ENCODE peak calls at places on chromosomes 6 and 20, in eight cellular contexts. X, B, Q, H, K, C, F and M are unnamed samples.

GRCh38 chr6:149457316-149457884 is 27.4 kb downstream of the ZC3H12D start:
- DNase-seq in X (no peak), F (no peak), K (no peak), H (no peak), B (no peak), Q (no peak), C (no peak), M (no peak)

GRCh38 chr6:134247271-134247833 is 70.6 kb downstream of the SGK1 start:
- DNase-seq in F (no peak), H (no peak), Q (no peak), C (peak; percentile 19), B (no peak), X (no peak), K (peak; percentile 12), M (peak; percentile 78)

GRCh38 chr6:56699066-56699654 is 56.5 kb upstream of the DST start:
- DNase-seq in B (no peak), X (no peak), F (peak; percentile 65), Q (no peak), K (no peak), H (no peak), C (no peak), M (no peak)

GRCh38 chr6:161540532-161540931 is 266.7 kb upstream of the AGPAT4 start:
- DNase-seq in H (no peak), X (no peak), C (no peak), K (no peak), B (no peak), F (no peak), Q (no peak), M (no peak)

GRCh38 chr20:40741507-40742106 is 52.6 kb upstream of the MAFB start:
- DNase-seq in X (peak; percentile 16), H (peak; percentile 27), C (peak; percentile 51), Q (peak; percentile 56), B (no peak), K (peak; percentile 53), F (peak; percentile 61), M (peak; percentile 37)

GRCh38 chr6:156901309-156902019 is 124.3 kb downstream of the ARID1B start:
- DNase-seq in H (no peak), X (no peak), Q (no peak), K (no peak), F (no peak), C (no peak), B (no peak), M (no peak)

GRCh38 chr6:26249959-26250805 is 114.8 kb upstream of the BTN3A2 start:
- DNase-seq in Q (peak; percentile 82), K (peak; percentile 88), B (peak; percentile 85), H (no peak), F (peak; percentile 52), C (peak; percentile 84), X (peak; percentile 84), M (peak; percentile 84)

GRCh38 chr6:45498620-45499019 is 120.9 kb upstream of the SUPT3H start:
- DNase-seq in Q (no peak), X (no peak), K (no peak), F (no peak), H (no peak), C (no peak), B (no peak), M (no peak)

GRCh38 chr6:97668716-97669115 is 385.7 kb upstream of the MMS22L start:
- DNase-seq in B (no peak), F (no peak), X (peak; percentile 18), H (no peak), Q (no peak), K (no peak), C (no peak), M (no peak)

GRCh38 chr6:27867941-27868705 is 44.1 kb downstream of the OR2B2 start:
- DNase-seq in F (no peak), K (no peak), B (no peak), X (peak; percentile 6), H (no peak), C (no peak), Q (no peak), M (no peak)

GRCh38 chr20:58014628-58015315 is 213.7 kb downstream of the ANKRD60 start:
- DNase-seq in C (no peak), X (peak; percentile 75), Q (peak; percentile 89), H (no peak), F (no peak), B (peak; percentile 59), K (no peak), M (peak; percentile 92)

GRCh38 chr6:36196880-36197548 is 470 bp downstream of the BRPF3 start:
- DNase-seq in B (peak; percentile 99), K (peak; percentile 99), H (peak; percentile 99), X (peak; percentile 94), Q (peak; percentile 94), C (peak; percentile 100), F (peak; percentile 99), M (peak; percentile 92)

GRCh38 chr6:36197739-36198221 is 1.2 kb downstream of the BRPF3 start:
- DNase-seq in C (no peak), Q (no peak), B (no peak), K (no peak), X (no peak), F (peak; percentile 21), H (no peak), M (peak; percentile 6)

GRCh38 chr6:36198986-36199385 is 2.4 kb downstream of the BRPF3 start:
- DNase-seq in F (no peak), H (no peak), K (no peak), Q (no peak), X (no peak), B (no peak), C (no peak), M (no peak)

GRCh38 chr6:36196049-36196879 is at the start of gene BRPF3:
- DNase-seq in B (peak; percentile 91), H (peak; percentile 83), Q (peak; percentile 57), X (peak; percentile 71), F (peak; percentile 86), C (peak; percentile 84), K (peak; percentile 91), M (peak; percentile 56)

GRCh38 chr6:36195471-36196048 is 984 bp upstream of the BRPF3 start:
- DNase-seq in Q (no peak), C (no peak), F (peak; percentile 22), K (no peak), B (no peak), X (no peak), H (no peak), M (peak; percentile 2)
- H3K4me3 ChIP-seq in Q (peak overlapping the region; percentile 95), C (peak overlapping the region; percentile 95), F (peak overlapping the region; percentile 85), K (peak overlapping the region; percentile 57), B (peak overlapping the region; percentile 69), X (peak overlapping the region; percentile 66), H (peak overlapping the region; percentile 78), M (peak overlapping the region; percentile 55)

GRCh38 chr6:39217177-39217864 is 12.0 kb downstream of the KCNK5 start:
- DNase-seq in X (no peak), B (no peak), Q (peak; percentile 45), F (no peak), C (peak; percentile 78), H (no peak), K (no peak), M (no peak)
- H3K4me1 ChIP-seq in X (no peaks in the 10 kb centered on the region), B (peaks cover 4% of the 10 kb centered on the region), Q (peaks cover 62% of the 10 kb centered on the region), F (no peaks in the 10 kb centered on the region), C (peaks cover 6% of the 10 kb centered on the region), H (no peaks in the 10 kb centered on the region), K (peaks cover 51% of the 10 kb centered on the region), M (no peaks in the 10 kb centered on the region)

DNA sequence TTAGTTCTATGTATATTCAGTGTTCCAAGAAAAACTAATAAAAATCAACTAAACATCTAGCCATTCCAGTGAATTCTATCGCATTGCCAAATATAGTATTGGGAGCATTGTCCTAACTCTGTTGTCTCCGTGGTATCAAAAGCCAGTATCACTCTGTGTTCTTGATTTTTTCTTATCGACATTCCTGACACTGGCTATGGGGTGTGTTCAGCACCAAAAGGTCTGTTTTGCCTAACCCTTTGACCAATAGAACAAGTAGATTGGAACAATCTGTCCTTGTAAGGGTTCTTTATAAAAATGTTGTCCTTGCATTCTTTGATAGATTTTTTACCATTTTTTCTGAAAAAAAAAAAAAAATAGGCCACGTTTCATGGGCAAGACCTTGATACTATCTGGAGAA is 161.5 kb downstream of the TSHZ2 start:
- DNase-seq in K (no peak), F (no peak), H (no peak), X (no peak), C (no peak), Q (no peak), B (no peak), M (no peak)
- H3K4me3 ChIP-seq in K (no peak overlapping the region), F (no peak overlapping the region), H (no peak overlapping the region), X (no peak overlapping the region), C (no peak overlapping the region), Q (no peak overlapping the region), B (no peak overlapping the region), M (no peak overlapping the region)

GRCh38 chr6:4941782-4942672 is 61.8 kb downstream of the RPP40 start:
- DNase-seq in F (peak; percentile 93), C (no peak), Q (peak; percentile 81), K (peak; percentile 50), X (peak; percentile 97), H (peak; percentile 46), B (no peak), M (peak; percentile 97)
- H3K4me1 ChIP-seq in F (peaks cover 31% of the 10 kb centered on the region), C (no peaks in the 10 kb centered on the region), Q (peaks cover 41% of the 10 kb centered on the region), K (peaks cover 8% of the 10 kb centered on the region), X (peaks cover 21% of the 10 kb centered on the region), H (peaks cover 21% of the 10 kb centered on the region), B (peaks cover 25% of the 10 kb centered on the region), M (peaks cover 28% of the 10 kb centered on the region)

GRCh38 chr20:2839732-2840137 is 720 bp downstream of the PCED1A start:
- DNase-seq in B (no peak), Q (no peak), F (no peak), C (no peak), K (no peak), X (no peak), H (no peak), M (no peak)
- H3K4me3 ChIP-seq in B (peak overlapping the region; percentile 96), Q (peak overlapping the region; percentile 92), F (peak overlapping the region; percentile 90), C (peak overlapping the region; percentile 90), K (peak overlapping the region; percentile 98), X (peak overlapping the region; percentile 26), H (peak overlapping the region; percentile 88), M (no peak overlapping the region)

DNA sequence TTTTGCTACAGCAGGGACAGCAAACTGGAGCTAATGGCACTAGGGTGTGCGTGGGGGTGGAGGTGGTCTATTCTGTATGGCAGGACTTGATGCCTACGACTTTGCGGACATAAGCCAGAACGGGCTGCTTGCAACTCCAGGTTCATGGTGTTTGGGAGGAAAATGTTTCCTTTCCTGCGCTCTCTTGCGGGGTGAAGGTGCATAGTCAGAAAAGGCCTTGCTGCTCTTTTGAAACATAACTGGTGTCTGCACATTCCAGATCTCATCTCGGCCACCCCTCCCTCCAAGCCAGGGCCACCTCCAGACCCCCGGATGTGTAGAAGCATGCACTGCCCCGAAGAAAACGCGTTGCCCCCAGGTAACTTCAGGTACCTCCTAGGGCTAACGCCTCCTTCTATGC is 8.1 kb downstream of the FOXA2 start:
- DNase-seq in K (no peak), H (no peak), X (no peak), F (no peak), Q (no peak), B (no peak), C (no peak), M (no peak)
- H3K4me1 ChIP-seq in K (peaks cover 13% of the 10 kb centered on the region), H (no peaks in the 10 kb centered on the region), X (no peaks in the 10 kb centered on the region), F (no peaks in the 10 kb centered on the region), Q (peaks cover 45% of the 10 kb centered on the region), B (peaks cover 17% of the 10 kb centered on the region), C (no peaks in the 10 kb centered on the region), M (peaks cover 10% of the 10 kb centered on the region)